ENCODE peak calls at places on chromosomes 2 and 18, in eight cellular contexts. One of them, this sample, is unnamed.

GRCh38 chr2:8465560-8465959 is 216.3 kb upstream of the ID2 start:
- DNase-seq in T1000: no peak
- DNase-seq in progenitor cell of endocrine pancreas: no peak
- DNase-seq in NCI-H345: no peak
- DNase-seq in neural crest cell: no peak
- DNase-seq in colonic mucosa: no peak
- DNase-seq in stimulated activated CD8-positive, alpha-beta memory T cell treated with anti-CD3 and anti-CD28 coated beads, Interleukin-4, amount 100 ng/mL, for 1 hour: no peak
- DNase-seq in A549: no peak
- DNase-seq in this sample: no peak

GRCh38 chr2:42652086-42652485 is 83.7 kb downstream of the MTA3 start:
- DNase-seq in A549: no peak
- DNase-seq in neural crest cell: no peak
- DNase-seq in stimulated activated CD8-positive, alpha-beta memory T cell treated with anti-CD3 and anti-CD28 coated beads, Interleukin-4, amount 100 ng/mL, for 1 hour: no peak
- DNase-seq in colonic mucosa: no peak
- DNase-seq in T1000: no peak
- DNase-seq in NCI-H345: no peak
- DNase-seq in progenitor cell of endocrine pancreas: no peak
- DNase-seq in this sample: no peak

GRCh38 chr2:143513081-143513480 is 383.9 kb downstream of the ARHGAP15 start:
- DNase-seq in A549: peak; percentile 3
- DNase-seq in NCI-H345: peak; percentile 18
- DNase-seq in progenitor cell of endocrine pancreas: no peak
- DNase-seq in stimulated activated CD8-positive, alpha-beta memory T cell treated with anti-CD3 and anti-CD28 coated beads, Interleukin-4, amount 100 ng/mL, for 1 hour: no peak
- DNase-seq in T1000: no peak
- DNase-seq in neural crest cell: peak; percentile 42
- DNase-seq in colonic mucosa: no peak
- DNase-seq in this sample: no peak

GRCh38 chr2:45994060-45994459 is 303.1 kb upstream of the EPAS1 start:
- DNase-seq in progenitor cell of endocrine pancreas: no peak
- DNase-seq in colonic mucosa: no peak
- DNase-seq in stimulated activated CD8-positive, alpha-beta memory T cell treated with anti-CD3 and anti-CD28 coated beads, Interleukin-4, amount 100 ng/mL, for 1 hour: no peak
- DNase-seq in neural crest cell: no peak
- DNase-seq in T1000: no peak
- DNase-seq in A549: no peak
- DNase-seq in NCI-H345: no peak
- DNase-seq in this sample: no peak

GRCh38 chr2:240391111-240392051 is 44.1 kb upstream of the GPC1 start:
- DNase-seq in T1000: no peak
- DNase-seq in stimulated activated CD8-positive, alpha-beta memory T cell treated with anti-CD3 and anti-CD28 coated beads, Interleukin-4, amount 100 ng/mL, for 1 hour: no peak
- DNase-seq in colonic mucosa: no peak
- DNase-seq in neural crest cell: no peak
- DNase-seq in progenitor cell of endocrine pancreas: no peak
- DNase-seq in NCI-H345: no peak
- DNase-seq in A549: no peak
- DNase-seq in this sample: no peak

GRCh38 chr2:31255911-31256571 is 22.1 kb downstream of the EHD3 start:
- DNase-seq in T1000: no peak
- DNase-seq in colonic mucosa: no peak
- DNase-seq in NCI-H345: no peak
- DNase-seq in progenitor cell of endocrine pancreas: no peak
- DNase-seq in stimulated activated CD8-positive, alpha-beta memory T cell treated with anti-CD3 and anti-CD28 coated beads, Interleukin-4, amount 100 ng/mL, for 1 hour: no peak
- DNase-seq in neural crest cell: no peak
- DNase-seq in A549: no peak
- DNase-seq in this sample: no peak

GRCh38 chr18:44474067-44474411 is 206.6 kb upstream of the SETBP1 start:
- DNase-seq in neural crest cell: no peak
- DNase-seq in A549: no peak
- DNase-seq in stimulated activated CD8-positive, alpha-beta memory T cell treated with anti-CD3 and anti-CD28 coated beads, Interleukin-4, amount 100 ng/mL, for 1 hour: no peak
- DNase-seq in T1000: no peak
- DNase-seq in progenitor cell of endocrine pancreas: no peak
- DNase-seq in NCI-H345: no peak
- DNase-seq in colonic mucosa: no peak
- DNase-seq in this sample: no peak

GRCh38 chr2:18490901-18491300 is 69.6 kb downstream of the RDH14 start:
- DNase-seq in NCI-H345: no peak
- DNase-seq in colonic mucosa: no peak
- DNase-seq in progenitor cell of endocrine pancreas: no peak
- DNase-seq in stimulated activated CD8-positive, alpha-beta memory T cell treated with anti-CD3 and anti-CD28 coated beads, Interleukin-4, amount 100 ng/mL, for 1 hour: no peak
- DNase-seq in neural crest cell: no peak
- DNase-seq in A549: no peak
- DNase-seq in T1000: no peak
- DNase-seq in this sample: no peak

GRCh38 chr2:151423760-151424159 is 14.1 kb downstream of the RIF1 start:
- DNase-seq in T1000: no peak
- DNase-seq in NCI-H345: no peak
- DNase-seq in colonic mucosa: no peak
- DNase-seq in A549: no peak
- DNase-seq in progenitor cell of endocrine pancreas: no peak
- DNase-seq in neural crest cell: no peak
- DNase-seq in stimulated activated CD8-positive, alpha-beta memory T cell treated with anti-CD3 and anti-CD28 coated beads, Interleukin-4, amount 100 ng/mL, for 1 hour: no peak
- DNase-seq in this sample: no peak

GRCh38 chr18:22563098-22563707 is 145.5 kb upstream of the CTAGE1 start:
- DNase-seq in NCI-H345: no peak
- DNase-seq in A549: peak; percentile 82
- DNase-seq in T1000: peak; percentile 42
- DNase-seq in progenitor cell of endocrine pancreas: no peak
- DNase-seq in colonic mucosa: peak; percentile 55
- DNase-seq in stimulated activated CD8-positive, alpha-beta memory T cell treated with anti-CD3 and anti-CD28 coated beads, Interleukin-4, amount 100 ng/mL, for 1 hour: no peak
- DNase-seq in neural crest cell: no peak
- DNase-seq in this sample: peak; percentile 30

This sample was measured in NCI-H1930.